ENCODE peak calls at places on chromosomes 11 and 22, in four cellular contexts. K is K562, S is GM12878, V is HepG2. E is an unnamed sample.

GRCh38 chr11:128890543-128891409 is at the start of gene KCNJ5:
- DNase-seq in K (no peak), S (no peak), V (no peak), E (no peak)

GRCh38 chr11:8086571-8086970 is 5.6 kb downstream of the TUB start:
- DNase-seq in K (no peak), S (no peak), V (no peak), E (no peak)

GRCh38 chr11:65292866-65293265 is 21.8 kb upstream of the CDC42EP2 start:
- DNase-seq in K (no peak), S (no peak), V (no peak), E (no peak)

GRCh38 chr22:49862408-49862776 is 8.7 kb downstream of the ZBED4 start:
- DNase-seq in K (no peak), S (no peak), V (no peak), E (no peak)

GRCh38 chr22:26476705-26477340 is 6.8 kb downstream of the HPS4 start:
- DNase-seq in K (no peak), S (no peak), V (peak; percentile 32), E (no peak)

GRCh38 chr11:83350187-83350586 is 64.0 kb upstream of the CCDC90B start:
- DNase-seq in K (no peak), S (no peak), V (no peak), E (no peak)

GRCh38 chr11:69174841-69175240 is 19.1 kb downstream of the SMIM38 start:
- DNase-seq in K (no peak), S (no peak), V (no peak), E (no peak)

GRCh38 chr11:35138949-35139881 is at the start of gene CD44:
- DNase-seq in K (peak; percentile 29), S (no peak), V (no peak), E (no peak)

GRCh38 chr11:130413383-130414106 is 14.9 kb downstream of the ADAMTS8 start:
- DNase-seq in K (no peak), S (no peak), V (no peak), E (no peak)

GRCh38 chr11:14359573-14360031 is 619 bp upstream of the RRAS2 start:
- DNase-seq in K (no peak), S (no peak), V (no peak), E (no peak)

GRCh38 chr22:27088026-27088425 is 430.6 kb downstream of the MIAT start:
- DNase-seq in K (no peak), S (no peak), V (no peak), E (no peak)

GRCh38 chr11:114587398-114587953 is 8.1 kb downstream of the NXPE4 start:
- DNase-seq in K (no peak), S (no peak), V (no peak), E (no peak)

GRCh38 chr22:49351761-49352221 is 475.9 kb downstream of the BRD1 start:
- DNase-seq in K (no peak), S (no peak), V (no peak), E (no peak)

GRCh38 chr11:26510756-26511155 is 61.3 kb downstream of the MUC15 start:
- DNase-seq in K (no peak), S (no peak), V (no peak), E (no peak)

GRCh38 chr11:60866911-60867870 is at the start of gene ZP1:
- DNase-seq in K (no peak), S (no peak), V (no peak), E (no peak)

GRCh38 chr11:65448074-65448417 is 25.4 kb downstream of the NEAT1 start:
- DNase-seq in K (no peak), S (no peak), V (no peak), E (no peak)

GRCh38 chr22:24007253-24008021 is 2.2 kb upstream of the GSTT4 start:
- DNase-seq in K (no peak), S (no peak), V (no peak), E (no peak)

GRCh38 chr11:86374586-86374985 is at the start of gene CCDC81:
- DNase-seq in K (no peak), S (no peak), V (no peak), E (peak; percentile 82)

GRCh38 chr22:44184006-44184405 is 3.3 kb downstream of the PARVG start:
- DNase-seq in K (no peak), S (no peak), V (no peak), E (no peak)

GRCh38 chr11:71120346-71120963 is 131.9 kb downstream of the SHANK2 start:
- DNase-seq in K (no peak), S (no peak), V (peak; percentile 38), E (peak; percentile 78)

GRCh38 chr11:282171-282570 is 4.0 kb downstream of the NLRP6 start:
- DNase-seq in K (no peak), S (no peak), V (no peak), E (peak; percentile 41)

GRCh38 chr22:31800065-31800464 is 46.2 kb downstream of the DEPDC5 start:
- DNase-seq in K (no peak), S (no peak), V (no peak), E (no peak)

GRCh38 chr11:114059278-114059983 is at the start of gene ZBTB16:
- DNase-seq in K (peak; percentile 63), S (no peak), V (no peak), E (peak; percentile 61)

GRCh38 chr22:45200862-45201511 is 37.3 kb downstream of the NUP50 start:
- DNase-seq in K (no peak), S (no peak), V (no peak), E (peak; percentile 45)

GRCh38 chr22:31210830-31211503 is 1.1 kb upstream of the LIMK2 start:
- DNase-seq in K (no peak), S (no peak), V (peak; percentile 93), E (no peak)

GRCh38 chr11:9799901-9800300 is 136.0 kb downstream of the SWAP70 start:
- DNase-seq in K (no peak), S (no peak), V (no peak), E (no peak)

GRCh38 chr11:84522331-84522730 is 1104.8 kb downstream of the DLG2 start:
- DNase-seq in K (no peak), S (no peak), V (no peak), E (no peak)

GRCh38 chr11:119785131-119785530 is 56.1 kb upstream of the NECTIN1 start:
- DNase-seq in K (no peak), S (no peak), V (no peak), E (no peak)

GRCh38 chr11:128689946-128690745 is 3.7 kb upstream of the FLI1 start:
- DNase-seq in K (no peak), S (no peak), V (no peak), E (peak; percentile 58)

GRCh38 chr11:110629594-110629993 is 82.6 kb downstream of the ARHGAP20 start:
- DNase-seq in K (no peak), S (no peak), V (no peak), E (no peak)

GRCh38 chr22:35961480-35961902 is 67.1 kb downstream of the RBFOX2 start:
- DNase-seq in K (no peak), S (no peak), V (no peak), E (peak; percentile 59)

GRCh38 chr11:504053-504993 is 2.7 kb downstream of the RNH1 start:
- DNase-seq in K (peak; percentile 74), S (no peak), V (no peak), E (no peak)

GRCh38 chr22:27581688-27582087 is 219.9 kb downstream of the MN1 start:
- DNase-seq in K (no peak), S (no peak), V (no peak), E (no peak)

GRCh38 chr22:40322818-40323447 is 23.4 kb upstream of the ADSL start:
- DNase-seq in K (no peak), S (no peak), V (no peak), E (no peak)

GRCh38 chr22:40320687-40321086 is 25.6 kb upstream of the ADSL start:
- DNase-seq in K (no peak), S (no peak), V (no peak), E (no peak)

GRCh38 chr22:40323681-40324083 is 22.6 kb upstream of the ADSL start:
- DNase-seq in K (no peak), S (no peak), V (no peak), E (no peak)

GRCh38 chr22:40324468-40325305 is 21.6 kb upstream of the ADSL start:
- DNase-seq in K (no peak), S (no peak), V (no peak), E (no peak)

DNA sequence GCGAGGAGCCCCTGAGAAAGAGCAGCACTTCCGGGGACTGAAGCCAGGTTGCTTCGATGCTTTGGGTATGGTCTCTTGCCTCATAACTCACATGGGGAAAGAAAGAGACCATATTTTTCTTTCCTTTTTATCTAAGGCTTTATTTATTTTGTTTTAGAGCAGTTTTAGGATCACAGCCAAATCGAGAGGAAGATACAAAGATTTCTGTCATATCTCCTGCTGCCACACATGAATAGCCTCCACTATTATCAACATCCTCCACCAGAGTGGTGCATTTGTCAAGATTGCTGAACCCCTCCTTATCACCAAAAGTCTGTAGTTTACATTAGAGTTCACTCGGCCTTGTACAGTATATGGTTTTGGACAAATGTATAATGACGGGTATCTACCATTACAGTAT is 24.2 kb upstream of the ADSL start:
- DNase-seq in K (no peak), S (no peak), V (no peak), E (no peak)
- TF ChIP-seq CBX5 in K (no peak), S (no peak), V (no peak), E (no peak)

GRCh38 chr22:37485714-37486223 is 415 bp downstream of the MFNG start:
- DNase-seq in K (no peak), S (no peak), V (no peak), E (no peak)

GRCh38 chr22:37485006-37485713 is 1.0 kb downstream of the MFNG start:
- DNase-seq in K (no peak), S (no peak), V (no peak), E (no peak)

GRCh38 chr22:37487129-37487528 is 945 bp upstream of the MFNG start:
- DNase-seq in K (no peak), S (no peak), V (no peak), E (no peak)

GRCh38 chr22:37487559-37487958 is 1.4 kb upstream of the MFNG start:
- DNase-seq in K (no peak), S (no peak), V (no peak), E (no peak)

GRCh38 chr22:37486224-37486845 is at the start of gene MFNG:
- DNase-seq in K (peak; percentile 87), S (peak; percentile 26), V (peak; percentile 64), E (peak; percentile 83)
- TF ChIP-seq CREB1 in K (no peak), S (peak; percentile 3), V (no peak), E (no peak)

DNA sequence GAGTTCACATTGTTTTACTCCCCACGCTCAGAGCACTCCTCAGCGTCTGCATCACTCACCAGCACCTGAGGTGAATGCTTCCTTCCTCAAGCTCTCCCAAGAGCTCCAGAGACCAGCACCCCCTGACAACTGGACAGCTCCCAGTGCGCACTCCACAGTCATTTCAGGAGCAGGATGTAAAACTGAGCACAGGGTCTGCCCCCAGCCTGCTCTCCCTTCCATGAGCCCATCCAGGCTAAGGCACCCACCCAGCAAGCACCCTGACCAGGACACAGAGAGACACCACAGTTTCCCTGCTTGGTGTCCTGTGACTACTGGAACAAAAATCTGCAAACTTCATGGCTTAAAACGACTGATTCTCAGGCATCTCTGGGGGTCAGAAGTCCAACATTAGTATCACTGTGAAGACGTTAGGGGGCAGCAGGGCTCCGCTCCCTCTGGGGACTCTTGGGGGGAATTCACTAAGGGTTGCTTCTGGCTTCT is 3.3 kb downstream of the SCGB1D2 start:
- DNase-seq in K (peak; percentile 38), S (no peak), V (peak; percentile 50), E (peak; percentile 70)
- TF ChIP-seq CBX5 in K (no peak), S (no peak), V (no peak), E (no peak)

DNA sequence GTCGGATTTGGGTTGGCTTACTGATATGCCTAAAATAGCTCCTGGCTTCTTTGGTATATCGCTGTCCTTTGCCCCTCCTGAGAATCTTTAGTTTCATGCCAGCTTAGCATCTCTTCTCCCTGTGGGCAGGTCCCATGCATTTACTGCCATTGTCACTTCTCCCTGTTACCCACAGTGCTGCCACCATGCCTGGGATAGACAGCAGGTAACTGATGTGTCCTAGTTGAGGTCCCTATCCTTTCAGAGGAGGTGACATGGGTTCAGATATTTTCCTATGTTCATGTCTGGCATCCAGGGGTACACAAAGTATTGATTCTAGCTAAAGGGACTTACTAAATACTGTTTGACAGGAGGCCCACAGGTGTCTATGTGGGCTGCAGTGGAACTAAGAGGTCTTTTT is 8.3 kb downstream of the TIMP3 start:
- DNase-seq in K (no peak), S (no peak), V (no peak), E (no peak)
- TF ChIP-seq CREB1 in K (no peak), S (no peak), V (no peak), E (no peak)